ENCODE peak calls at places on chromosomes 12 and 14, in four cellular contexts. G, Y, B and R are unnamed samples.

GRCh38 chr12:47757840-47758583 is 668 bp downstream of the RAPGEF3 start:
- DNase-seq in B (no peak), Y (no peak), G (no peak), R (no peak)

GRCh38 chr12:41917827-41918445 is 226.7 kb downstream of the GXYLT1 start:
- DNase-seq in B (peak), G (no peak), Y (peak), R (no peak)

GRCh38 chr14:73945159-73945670 is 4.7 kb downstream of the FAM161B start:
- DNase-seq in G (no peak), B (no peak), Y (no peak), R (peak)

GRCh38 chr14:98240396-98240795 is 1031.6 kb downstream of the BCL11B start:
- DNase-seq in G (no peak), Y (no peak), B (no peak), R (no peak)

GRCh38 chr12:12533238-12533829 is 29.3 kb downstream of the DUSP16 start:
- DNase-seq in B (no peak), Y (no peak), G (peak), R (peak)

GRCh38 chr12:105109465-105110212 is 2.1 kb downstream of the WASHC4 start:
- DNase-seq in G (peak), Y (peak), B (peak), R (no peak)

GRCh38 chr12:34334953-34335743 is 312.9 kb downstream of the ALG10 start:
- DNase-seq in Y (no peak), G (no peak), B (no peak), R (no peak)

GRCh38 chr12:48160807-48161206 is 3.5 kb upstream of the ASB8 start:
- DNase-seq in Y (peak), G (no peak), B (no peak), R (no peak)

GRCh38 chr14:94906991-94907587 is 137.2 kb upstream of the GSC start:
- DNase-seq in B (no peak), G (no peak), Y (no peak), R (no peak)
- H3K4me3 ChIP-seq in B (no peak), G (no peak), Y (no peak), R (no peak)

DNA sequence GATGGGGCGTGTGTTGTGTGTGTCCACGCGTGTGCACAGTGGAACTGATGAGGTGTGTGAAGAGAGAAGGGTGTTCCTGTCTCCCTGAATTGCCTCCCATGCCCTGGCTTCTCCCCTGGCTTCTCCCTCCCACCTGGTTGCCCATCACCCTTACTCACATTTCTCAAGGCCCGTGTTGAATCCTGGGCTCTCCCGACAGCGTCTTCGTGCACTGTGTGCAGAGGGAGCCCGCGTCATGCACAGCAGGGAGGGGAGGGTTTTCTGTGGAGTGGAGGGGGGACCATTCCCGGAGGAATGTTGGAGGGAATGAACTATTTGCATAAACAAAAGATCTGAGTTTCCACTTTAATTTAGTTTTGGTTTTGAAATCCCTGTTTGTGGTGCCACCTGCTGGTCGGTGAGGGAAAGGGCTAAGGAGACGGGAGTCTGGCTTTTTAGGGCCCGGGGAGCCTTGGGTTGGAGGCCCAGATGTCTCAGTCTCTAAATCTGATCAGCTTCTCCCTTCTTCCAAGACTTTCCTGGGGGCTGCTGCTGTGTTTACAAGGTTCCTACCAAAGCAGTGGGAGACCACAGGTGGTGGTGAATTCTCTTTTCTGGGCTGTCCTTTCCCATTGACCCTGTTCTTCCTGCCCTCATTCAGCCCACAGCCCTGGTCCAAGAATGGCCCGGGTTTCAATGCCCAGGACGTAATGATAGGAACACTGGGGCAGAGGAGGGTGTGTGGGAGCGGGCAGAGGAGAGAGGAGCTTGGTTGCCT is at the start of gene C1R:
- DNase-seq in B (peak), G (peak), Y (peak), R (peak)
- H3K4me3 ChIP-seq in B (peak), G (peak), Y (peak), R (no peak)

DNA sequence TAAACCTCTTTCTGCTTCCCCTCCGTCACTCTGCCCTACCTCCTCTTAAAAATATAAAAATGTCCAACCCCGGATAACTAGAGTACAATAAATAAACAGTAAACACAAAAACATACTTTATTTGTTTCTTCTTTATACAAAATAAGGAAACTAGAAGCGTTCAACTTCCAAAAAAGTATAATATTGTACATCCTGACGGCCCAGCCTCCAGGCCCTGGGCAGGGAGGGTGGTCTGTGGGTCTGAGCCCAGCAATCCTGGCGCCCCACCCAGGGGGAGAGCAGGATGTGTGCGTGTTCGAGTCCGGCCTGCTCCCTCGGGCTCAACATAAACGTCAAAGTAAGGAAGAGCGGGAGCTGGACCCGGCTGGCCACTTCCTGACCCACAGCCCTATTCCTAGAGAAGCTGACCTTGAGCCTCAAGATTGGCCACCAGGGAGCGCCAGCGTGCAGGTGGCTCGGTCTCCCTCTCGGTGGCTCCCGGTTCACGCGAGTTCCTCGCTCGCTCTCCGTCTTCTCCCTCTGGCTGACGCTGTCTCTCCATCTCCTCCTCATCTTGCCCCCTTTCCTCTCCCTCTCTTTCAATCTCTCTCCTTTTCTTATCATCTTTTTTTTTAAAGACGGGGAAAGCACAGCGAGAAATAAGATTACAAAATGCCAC is 9.4 kb downstream of the LHX5 start:
- DNase-seq in Y (peak), B (peak), G (peak), R (peak)
- H3K4me3 ChIP-seq in Y (peak), B (no peak), G (no peak), R (no peak)

GRCh38 chr12:57848208-57848607 is 1.7 kb upstream of the CTDSP2 start:
- DNase-seq in Y (no peak), B (no peak), G (no peak), R (no peak)

GRCh38 chr12:57846285-57846576 is 298 bp downstream of the CTDSP2 start:
- DNase-seq in Y (no peak), G (no peak), B (no peak), R (no peak)

GRCh38 chr12:57844725-57845477 is 1.6 kb downstream of the CTDSP2 start:
- DNase-seq in B (peak), Y (peak), G (peak), R (peak)

GRCh38 chr12:57845478-57846284 is 848 bp downstream of the CTDSP2 start:
- DNase-seq in B (peak), Y (peak), G (peak), R (peak)

DNA sequence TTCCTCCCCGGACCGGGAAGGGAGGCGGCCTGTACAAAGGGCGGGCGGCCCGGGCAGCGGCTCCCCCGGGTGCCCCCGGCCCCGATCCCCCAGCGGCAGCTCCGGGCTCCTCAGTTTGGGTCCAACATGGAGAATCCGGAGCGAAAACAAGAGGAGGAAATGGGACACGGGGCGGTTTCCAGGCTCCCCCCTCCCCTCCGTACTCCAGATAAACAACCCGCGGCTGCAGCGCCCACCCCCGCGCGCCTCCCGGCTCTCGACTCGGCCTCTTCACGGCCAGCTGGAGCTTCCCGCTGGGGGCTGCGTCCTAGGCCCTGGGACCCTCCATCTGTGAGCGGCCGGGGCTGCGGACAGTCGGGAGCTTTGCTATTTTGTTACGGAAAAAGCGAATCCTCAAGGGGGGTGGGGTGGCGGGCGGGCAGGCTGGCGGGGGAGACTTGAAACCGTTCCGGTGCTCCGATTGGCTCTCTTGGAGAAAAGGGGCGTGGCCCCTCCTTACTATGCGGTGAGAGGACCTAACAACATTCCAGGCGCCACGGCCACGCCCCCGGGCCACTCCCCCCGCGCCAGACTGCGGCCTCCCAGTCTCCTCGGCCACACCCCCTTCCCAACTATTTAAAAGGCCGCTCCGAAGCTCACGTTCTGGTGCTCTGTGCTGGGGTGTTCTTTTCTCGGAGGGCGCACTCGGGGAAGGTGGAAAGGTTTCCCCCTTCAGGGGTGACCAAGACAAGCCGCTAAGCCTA is at the start of gene CTDSP2:
- DNase-seq in B (peak), G (peak), Y (peak), R (peak)
- H3K4me3 ChIP-seq in B (peak), G (peak), Y (peak), R (peak)

GRCh38 chr14:101628975-101629374 is 67.7 kb downstream of the DIO3 start:
- DNase-seq in B (no peak), G (no peak), Y (no peak), R (no peak)
- H3K4me3 ChIP-seq in B (no peak), G (no peak), Y (no peak), R (no peak)

DNA sequence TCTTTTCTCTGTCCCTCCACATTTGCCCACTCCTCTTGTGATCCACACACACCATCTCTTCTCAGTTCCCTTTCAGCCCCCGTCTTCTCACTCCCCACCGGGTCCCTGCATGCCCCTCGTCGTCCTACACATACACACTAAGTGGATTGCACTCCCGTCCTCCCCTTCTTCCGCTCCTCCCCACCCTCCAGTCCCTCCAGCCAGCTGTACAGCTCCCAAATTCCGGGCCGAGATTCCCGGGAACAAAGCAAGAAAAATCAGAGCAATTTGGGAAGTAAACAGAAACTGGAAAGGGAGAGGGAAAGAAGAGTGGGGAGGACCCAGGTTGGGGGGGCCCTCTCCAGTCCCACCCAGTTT is 282 bp upstream of the IGFBP6 start:
- DNase-seq in G (no peak), Y (peak), B (no peak), R (no peak)
- H3K4me3 ChIP-seq in G (peak), Y (peak), B (peak), R (peak)

GRCh38 chr12:21941522-21942376 is 523 bp upstream of the ABCC9 start:
- DNase-seq in B (no peak), Y (peak), G (peak), R (no peak)
- H3K4me3 ChIP-seq in B (no peak), Y (peak), G (peak), R (no peak)

GRCh38 chr12:5433081-5433839 is 1.4 kb downstream of the NTF3 start:
- DNase-seq in Y (no peak), G (peak), B (no peak), R (peak)
- H3K4me3 ChIP-seq in Y (no peak), G (peak), B (no peak), R (peak)